ENCODE peak calls at places on chromosome 1, in four cellular contexts. M is lower lobe of right lung; U is SK-N-SH treated with all-trans-retinoic acid at 6 μM for 48 hours; C is activated T-cell treated with anti-CD3 and anti-CD28 coated beads, Interleukin-2, amount 50 U/mL, for 4 hours. B is an unnamed sample.

GRCh38 chr1:100882622-100883186 is 11.9 kb downstream of the EXTL2 start:
- ATAC-seq in M (no peak), U (no peak), C (no peak), B (no peak)

GRCh38 chr1:103256490-103256889 is 148.2 kb upstream of the COL11A1 start:
- ATAC-seq in M (no peak), U (no peak), C (no peak), B (no peak)

GRCh38 chr1:16420719-16421118 is 16.5 kb downstream of the SPATA21 start:
- ATAC-seq in M (peak), U (no peak), C (peak), B (peak)

GRCh38 chr1:28340221-28340974 is 11.6 kb downstream of the MED18 start:
- ATAC-seq in M (no peak), U (no peak), C (no peak), B (peak)

GRCh38 chr1:109392788-109393580 is 4.7 kb downstream of the SORT1 start:
- ATAC-seq in M (peak), U (no peak), C (no peak), B (no peak)

GRCh38 chr1:181089777-181090505 is 1.4 kb downstream of the IER5 start:
- ATAC-seq in M (peak), U (peak), C (peak), B (peak)

GRCh38 chr1:221793439-221794078 is 51.7 kb upstream of the DUSP10 start:
- ATAC-seq in M (no peak), U (no peak), C (peak), B (peak)

GRCh38 chr1:152440635-152441471 is 26.8 kb upstream of the CRNN start:
- ATAC-seq in M (peak), U (peak), C (peak), B (peak)

GRCh38 chr1:66273674-66274073 is 260.3 kb upstream of the SGIP1 start:
- ATAC-seq in M (no peak), U (no peak), C (no peak), B (no peak)

GRCh38 chr1:206508956-206509355 is 1.6 kb downstream of the RASSF5 start:
- ATAC-seq in M (no peak), U (no peak), C (no peak), B (no peak)

GRCh38 chr1:16927711-16928485 is 6.2 kb downstream of the CROCC start:
- ATAC-seq in M (no peak), U (no peak), C (peak), B (no peak)

GRCh38 chr1:24254783-24255182 is 64.4 kb upstream of the GRHL3 start:
- ATAC-seq in M (no peak), U (no peak), C (no peak), B (no peak)

GRCh38 chr1:42943166-42943565 is 15.5 kb downstream of the SLC2A1 start:
- ATAC-seq in M (peak), U (peak), C (peak), B (peak)

GRCh38 chr1:213266983-213267772 is 216.1 kb downstream of the RPS6KC1 start:
- ATAC-seq in M (no peak), U (no peak), C (no peak), B (no peak)

GRCh38 chr1:63892632-63893395 is 119.0 kb downstream of the ROR1 start:
- ATAC-seq in M (peak), U (peak), C (no peak), B (peak)

GRCh38 chr1:30790850-30791778 is 33.5 kb upstream of the LAPTM5 start:
- ATAC-seq in M (no peak), U (no peak), C (peak), B (no peak)

GRCh38 chr1:36920371-36920770 is 113.9 kb downstream of the GRIK3 start:
- ATAC-seq in M (no peak), U (no peak), C (no peak), B (no peak)

GRCh38 chr1:116165572-116165971 is 54.4 kb downstream of the MAB21L3 start:
- ATAC-seq in M (no peak), U (no peak), C (no peak), B (no peak)

GRCh38 chr1:196546272-196547245 is 61.7 kb downstream of the KCNT2 start:
- ATAC-seq in M (no peak), U (no peak), C (no peak), B (no peak)